ENCODE peak calls at places on chromosome 7, in five cellular contexts. One of them, this sample, is unnamed.
A peak's percentile ranks its signal among the peaks of the same experiment; 100 is the strongest.

GRCh38 chr7:142585425-142585824 is 163.8 kb upstream of the PRSS1 start:
- DNase-seq in mammary epithelial cell: no peak
- DNase-seq in heart left ventricle: no peak
- DNase-seq in hepatocyte: no peak
- DNase-seq in astrocyte of the spinal cord: no peak
- DNase-seq in this sample: no peak

GRCh38 chr7:78383096-78383495 is 584.5 kb downstream of the PHTF2 start:
- DNase-seq in hepatocyte: no peak
- DNase-seq in astrocyte of the spinal cord: no peak
- DNase-seq in heart left ventricle: no peak
- DNase-seq in mammary epithelial cell: no peak
- DNase-seq in this sample: no peak

GRCh38 chr7:7902845-7903244 is 65.8 kb upstream of the GLCCI1 start:
- DNase-seq in hepatocyte: no peak
- DNase-seq in heart left ventricle: no peak
- DNase-seq in astrocyte of the spinal cord: no peak
- DNase-seq in mammary epithelial cell: no peak
- DNase-seq in this sample: no peak

GRCh38 chr7:104137971-104138370 is 69.8 kb downstream of the ORC5 start:
- DNase-seq in mammary epithelial cell: peak; percentile 3
- DNase-seq in heart left ventricle: no peak
- DNase-seq in astrocyte of the spinal cord: peak; percentile 63
- DNase-seq in hepatocyte: no peak
- DNase-seq in this sample: no peak

GRCh38 chr7:109331423-109331822 is 761.7 kb downstream of the DNAJB9 start:
- DNase-seq in astrocyte of the spinal cord: no peak
- DNase-seq in heart left ventricle: no peak
- DNase-seq in hepatocyte: no peak
- DNase-seq in mammary epithelial cell: no peak
- DNase-seq in this sample: no peak

GRCh38 chr7:124208173-124208572 is 175.3 kb upstream of the TMEM229A start:
- DNase-seq in astrocyte of the spinal cord: no peak
- DNase-seq in hepatocyte: no peak
- DNase-seq in mammary epithelial cell: no peak
- DNase-seq in heart left ventricle: no peak
- DNase-seq in this sample: no peak

GRCh38 chr7:15684834-15685233 is 1.6 kb downstream of the MEOX2 start:
- DNase-seq in mammary epithelial cell: no peak
- DNase-seq in astrocyte of the spinal cord: no peak
- DNase-seq in heart left ventricle: peak; percentile 42
- DNase-seq in hepatocyte: no peak
- DNase-seq in this sample: no peak

GRCh38 chr7:39458346-39458745 is 107.9 kb upstream of the YAE1 start:
- DNase-seq in astrocyte of the spinal cord: no peak
- DNase-seq in heart left ventricle: no peak
- DNase-seq in mammary epithelial cell: no peak
- DNase-seq in hepatocyte: no peak
- DNase-seq in this sample: no peak

GRCh38 chr7:151167197-151167911 is at the start of gene GBX1:
- DNase-seq in mammary epithelial cell: no peak
- DNase-seq in hepatocyte: peak; percentile 33
- DNase-seq in heart left ventricle: no peak
- DNase-seq in astrocyte of the spinal cord: no peak
- DNase-seq in this sample: no peak

GRCh38 chr7:132218876-132219275 is 357.4 kb downstream of the PLXNA4 start:
- DNase-seq in heart left ventricle: no peak
- DNase-seq in hepatocyte: no peak
- DNase-seq in mammary epithelial cell: no peak
- DNase-seq in astrocyte of the spinal cord: no peak
- DNase-seq in this sample: no peak

GRCh38 chr7:97094531-97094930 is 23.0 kb upstream of the SDHAF3 start:
- DNase-seq in heart left ventricle: no peak
- DNase-seq in mammary epithelial cell: no peak
- DNase-seq in astrocyte of the spinal cord: no peak
- DNase-seq in hepatocyte: no peak
- DNase-seq in this sample: no peak

GRCh38 chr7:123289200-123289599 is 89.4 kb upstream of the SLC13A1 start:
- DNase-seq in astrocyte of the spinal cord: no peak
- DNase-seq in heart left ventricle: no peak
- DNase-seq in mammary epithelial cell: no peak
- DNase-seq in hepatocyte: no peak
- DNase-seq in this sample: no peak

GRCh38 chr7:151062399-151063211 is 3.2 kb downstream of the SLC4A2 start:
- DNase-seq in astrocyte of the spinal cord: peak; percentile 78
- DNase-seq in heart left ventricle: no peak
- DNase-seq in hepatocyte: peak; percentile 95
- DNase-seq in mammary epithelial cell: peak; percentile 64
- DNase-seq in this sample: no peak

GRCh38 chr7:152881893-152882292 is 122.3 kb downstream of the ACTR3B start:
- DNase-seq in astrocyte of the spinal cord: no peak
- DNase-seq in heart left ventricle: no peak
- DNase-seq in mammary epithelial cell: no peak
- DNase-seq in hepatocyte: no peak
- DNase-seq in this sample: no peak

GRCh38 chr7:82335927-82336326 is 107.7 kb downstream of the CACNA2D1 start:
- DNase-seq in mammary epithelial cell: peak; percentile 4
- DNase-seq in hepatocyte: peak; percentile 26
- DNase-seq in astrocyte of the spinal cord: peak; percentile 9
- DNase-seq in heart left ventricle: peak; percentile 18
- DNase-seq in this sample: peak; percentile 2

GRCh38 chr7:126026421-126027088 is 1096.9 kb upstream of the POT1 start:
- DNase-seq in astrocyte of the spinal cord: peak; percentile 27
- DNase-seq in mammary epithelial cell: peak; percentile 16
- DNase-seq in hepatocyte: no peak
- DNase-seq in heart left ventricle: no peak
- DNase-seq in this sample: no peak

GRCh38 chr7:155640629-155641028 is 3.8 kb upstream of the RBM33 start:
- DNase-seq in mammary epithelial cell: no peak
- DNase-seq in astrocyte of the spinal cord: no peak
- DNase-seq in hepatocyte: no peak
- DNase-seq in heart left ventricle: no peak
- DNase-seq in this sample: no peak

GRCh38 chr7:17166824-17167379 is 131.6 kb upstream of the AHR start:
- DNase-seq in hepatocyte: no peak
- DNase-seq in astrocyte of the spinal cord: no peak
- DNase-seq in heart left ventricle: no peak
- DNase-seq in mammary epithelial cell: no peak
- DNase-seq in this sample: no peak

GRCh38 chr7:21253740-21254687 is 173.9 kb upstream of the SP4 start:
- DNase-seq in heart left ventricle: peak; percentile 9
- DNase-seq in hepatocyte: peak; percentile 87
- DNase-seq in astrocyte of the spinal cord: peak; percentile 54
- DNase-seq in mammary epithelial cell: peak; percentile 52
- DNase-seq in this sample: no peak

GRCh38 chr7:85068796-85069195 is 118.1 kb downstream of the SEMA3D start:
- DNase-seq in heart left ventricle: no peak
- DNase-seq in mammary epithelial cell: peak; percentile 57
- DNase-seq in hepatocyte: no peak
- DNase-seq in astrocyte of the spinal cord: peak; percentile 88
- DNase-seq in this sample: no peak

GRCh38 chr7:91112902-91113321 is 151.3 kb upstream of the FZD1 start:
- DNase-seq in hepatocyte: no peak
- DNase-seq in mammary epithelial cell: no peak
- DNase-seq in heart left ventricle: no peak
- DNase-seq in astrocyte of the spinal cord: peak; percentile 42
- DNase-seq in this sample: no peak

GRCh38 chr7:18792866-18793595 is 297.5 kb downstream of the HDAC9 start:
- DNase-seq in astrocyte of the spinal cord: peak; percentile 67
- DNase-seq in hepatocyte: peak; percentile 24
- DNase-seq in heart left ventricle: no peak
- DNase-seq in mammary epithelial cell: no peak
- DNase-seq in this sample: no peak

GRCh38 chr7:1085266-1085665 is 2.6 kb upstream of the GPER1 start:
- DNase-seq in mammary epithelial cell: no peak
- DNase-seq in astrocyte of the spinal cord: no peak
- DNase-seq in hepatocyte: no peak
- DNase-seq in heart left ventricle: no peak
- DNase-seq in this sample: no peak

GRCh38 chr7:86949052-86949778 is 110.2 kb downstream of the ELAPOR2 start:
- DNase-seq in hepatocyte: no peak
- DNase-seq in heart left ventricle: no peak
- DNase-seq in mammary epithelial cell: no peak
- DNase-seq in astrocyte of the spinal cord: no peak
- DNase-seq in this sample: no peak

GRCh38 chr7:45890125-45890901 is 2.0 kb downstream of the IGFBP1 start:
- DNase-seq in heart left ventricle: no peak
- DNase-seq in mammary epithelial cell: no peak
- DNase-seq in hepatocyte: no peak
- DNase-seq in astrocyte of the spinal cord: no peak
- DNase-seq in this sample: no peak

GRCh38 chr7:45886931-45887667 is 1.2 kb upstream of the IGFBP1 start:
- DNase-seq in mammary epithelial cell: no peak
- DNase-seq in astrocyte of the spinal cord: no peak
- DNase-seq in heart left ventricle: no peak
- DNase-seq in hepatocyte: no peak
- DNase-seq in this sample: no peak

GRCh38 chr7:45888993-45889366 is 692 bp downstream of the IGFBP1 start:
- DNase-seq in heart left ventricle: no peak
- DNase-seq in mammary epithelial cell: no peak
- DNase-seq in hepatocyte: no peak
- DNase-seq in astrocyte of the spinal cord: no peak
- DNase-seq in this sample: no peak

GRCh38 chr7:45889367-45890067 is 1.2 kb downstream of the IGFBP1 start:
- DNase-seq in astrocyte of the spinal cord: peak; percentile 22
- DNase-seq in mammary epithelial cell: no peak
- DNase-seq in hepatocyte: no peak
- DNase-seq in heart left ventricle: no peak
- DNase-seq in this sample: no peak

DNA sequence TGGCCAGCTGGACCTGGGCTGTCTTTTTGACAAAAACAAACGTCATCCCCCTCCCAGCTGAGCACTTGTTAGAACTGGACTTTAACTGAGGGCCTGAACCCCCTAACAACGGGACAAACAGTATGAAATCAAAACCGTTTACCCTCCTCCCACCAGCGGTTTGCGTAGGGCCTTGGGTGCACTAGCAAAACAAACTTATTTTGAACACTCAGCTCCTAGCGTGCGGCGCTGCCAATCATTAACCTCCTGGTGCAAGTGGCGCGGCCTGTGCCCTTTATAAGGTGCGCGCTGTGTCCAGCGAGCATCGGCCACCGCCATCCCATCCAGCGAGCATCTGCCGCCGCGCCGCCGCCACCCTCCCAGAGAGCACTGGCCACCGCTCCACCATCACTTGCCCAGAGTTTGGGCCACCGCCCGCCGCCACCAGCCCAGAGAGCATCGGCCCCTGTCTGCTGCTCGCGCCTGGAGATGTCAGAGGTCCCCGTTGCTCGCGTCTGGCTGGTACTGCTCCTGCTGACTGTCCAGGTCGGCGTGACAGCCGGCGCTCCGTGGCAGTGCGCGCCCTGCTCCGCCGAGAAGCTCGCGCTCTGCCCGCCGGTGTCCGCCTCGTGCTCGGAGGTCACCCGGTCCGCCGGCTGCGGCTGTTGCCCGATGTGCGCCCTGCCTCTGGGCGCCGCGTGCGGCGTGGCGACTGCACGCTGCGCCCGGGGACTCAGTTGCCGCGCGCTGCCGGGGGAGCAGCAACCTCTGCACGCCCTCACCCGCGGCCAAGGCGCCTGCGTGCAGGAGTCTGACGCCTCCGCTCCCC is at the start of gene IGFBP1:
- DNase-seq in mammary epithelial cell: peak; percentile 12
- DNase-seq in hepatocyte: peak; percentile 58
- DNase-seq in heart left ventricle: no peak
- DNase-seq in astrocyte of the spinal cord: peak; percentile 13
- DNase-seq in this sample: no peak
- H3K4me3 ChIP-seq in mammary epithelial cell: peak within 1 kb of the TSS; percentile 38
- H3K4me3 ChIP-seq in hepatocyte: peak within 1 kb of the TSS; percentile 1
- H3K4me3 ChIP-seq in heart left ventricle: peak within 1 kb of the TSS; percentile 45
- H3K4me3 ChIP-seq in astrocyte of the spinal cord: peak within 1 kb of the TSS; percentile 39
- H3K4me3 ChIP-seq in this sample: peak within 1 kb of the TSS; percentile 6

GRCh38 chr7:141132671-141133070 is 58.8 kb downstream of the TMEM178B start:
- DNase-seq in heart left ventricle: no peak
- DNase-seq in hepatocyte: no peak
- DNase-seq in astrocyte of the spinal cord: no peak
- DNase-seq in mammary epithelial cell: no peak
- DNase-seq in this sample: no peak

GRCh38 chr7:141128506-141128905 is 54.6 kb downstream of the TMEM178B start:
- DNase-seq in mammary epithelial cell: peak; percentile 21
- DNase-seq in hepatocyte: no peak
- DNase-seq in heart left ventricle: no peak
- DNase-seq in astrocyte of the spinal cord: no peak
- DNase-seq in this sample: no peak

GRCh38 chr7:141128931-141129330 is 55.1 kb downstream of the TMEM178B start:
- DNase-seq in heart left ventricle: no peak
- DNase-seq in hepatocyte: no peak
- DNase-seq in mammary epithelial cell: no peak
- DNase-seq in astrocyte of the spinal cord: no peak
- DNase-seq in this sample: no peak

DNA sequence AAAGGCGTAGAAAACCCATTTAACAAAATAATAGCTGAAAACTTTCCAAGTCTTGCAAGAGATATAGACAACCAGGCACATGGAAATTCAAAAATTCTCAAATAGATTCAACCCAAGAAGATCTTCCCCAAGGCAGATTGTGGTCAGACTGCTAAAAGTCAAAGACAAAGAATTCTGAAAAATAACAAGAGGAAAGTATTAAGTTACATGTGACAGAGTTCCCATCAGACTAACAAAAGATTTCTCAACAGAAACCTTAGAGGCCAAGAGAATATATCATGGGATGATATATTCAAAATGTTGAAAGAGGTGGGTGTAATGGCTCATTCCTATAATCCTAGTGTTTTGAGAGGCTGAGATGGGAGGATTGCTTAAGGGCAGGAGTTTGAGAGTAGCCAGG is 59.8 kb downstream of the TMEM178B start:
- DNase-seq in hepatocyte: no peak
- DNase-seq in heart left ventricle: no peak
- DNase-seq in astrocyte of the spinal cord: peak; percentile 22
- DNase-seq in mammary epithelial cell: peak; percentile 7
- DNase-seq in this sample: no peak
- TF ChIP-seq CTCF in hepatocyte: no peak
- TF ChIP-seq CTCF in heart left ventricle: no peak
- TF ChIP-seq CTCF in astrocyte of the spinal cord: no peak
- TF ChIP-seq CTCF in mammary epithelial cell: no peak
- TF ChIP-seq CTCF in this sample: no peak

GRCh38 chr7:73517241-73517995 is 4.7 kb downstream of the BAZ1B start:
- DNase-seq in hepatocyte: no peak
- DNase-seq in mammary epithelial cell: no peak
- DNase-seq in astrocyte of the spinal cord: no peak
- DNase-seq in heart left ventricle: no peak
- DNase-seq in this sample: no peak
- H3K4me3 ChIP-seq in hepatocyte: no peak overlapping the region
- H3K4me3 ChIP-seq in mammary epithelial cell: no peak overlapping the region
- H3K4me3 ChIP-seq in astrocyte of the spinal cord: no peak overlapping the region
- H3K4me3 ChIP-seq in heart left ventricle: no peak overlapping the region
- H3K4me3 ChIP-seq in this sample: no peak overlapping the region

GRCh38 chr7:88401009-88401623 is 94.4 kb upstream of the STEAP4 start:
- DNase-seq in mammary epithelial cell: peak; percentile 17
- DNase-seq in astrocyte of the spinal cord: no peak
- DNase-seq in heart left ventricle: no peak
- DNase-seq in hepatocyte: peak; percentile 15
- DNase-seq in this sample: no peak
- TF ChIP-seq CTCF in mammary epithelial cell: peak; percentile 60
- TF ChIP-seq CTCF in astrocyte of the spinal cord: peak; percentile 36
- TF ChIP-seq CTCF in heart left ventricle: no peak
- TF ChIP-seq CTCF in hepatocyte: peak; percentile 51
- TF ChIP-seq CTCF in this sample: peak; percentile 64

GRCh38 chr7:22664988-22665798 is 61.8 kb upstream of the IL6 start:
- DNase-seq in heart left ventricle: no peak
- DNase-seq in astrocyte of the spinal cord: no peak
- DNase-seq in hepatocyte: no peak
- DNase-seq in mammary epithelial cell: no peak
- DNase-seq in this sample: no peak
- H3K4me3 ChIP-seq in heart left ventricle: no peak overlapping the region
- H3K4me3 ChIP-seq in astrocyte of the spinal cord: no peak overlapping the region
- H3K4me3 ChIP-seq in hepatocyte: no peak overlapping the region
- H3K4me3 ChIP-seq in mammary epithelial cell: no peak overlapping the region
- H3K4me3 ChIP-seq in this sample: no peak overlapping the region